ENCODE peak calls at places on chromosomes 11 and 22, in seven cellular contexts. Q is HCT116, K is upper lobe of left lung, C is SK-N-SH, J is GM12878, G is sigmoid colon, U is prostate gland. F is an unnamed sample.

GRCh38 chr11:77322926-77323590 is 21.6 kb upstream of the GDPD4 start:
- DNase-seq in J (no peak), U (no peak), K (no peak), Q (no peak), C (no peak), G (no peak), F (no peak)

GRCh38 chr22:44888491-44888941 is 121.3 kb downstream of the PHF21B start:
- DNase-seq in G (no peak), K (no peak), Q (no peak), J (no peak), C (no peak), U (no peak), F (no peak)

GRCh38 chr11:102914238-102915043 is 39.7 kb upstream of the MMP12 start:
- DNase-seq in J (no peak), K (no peak), C (peak), Q (peak), U (no peak), G (peak), F (peak)

GRCh38 chr11:15179167-15179566 is 64.4 kb downstream of the INSC start:
- DNase-seq in G (no peak), C (no peak), K (no peak), J (no peak), U (no peak), Q (no peak), F (no peak)

GRCh38 chr22:37242395-37242918 is 1.6 kb downstream of the RAC2 start:
- DNase-seq in U (no peak), G (peak), Q (no peak), J (peak), K (no peak), C (peak), F (no peak)

GRCh38 chr11:45501980-45502545 is 163.4 kb downstream of the CHST1 start:
- DNase-seq in U (no peak), C (no peak), K (no peak), J (no peak), Q (no peak), G (no peak), F (no peak)

GRCh38 chr22:42714768-42715430 is 5.8 kb downstream of the A4GALT start:
- DNase-seq in Q (no peak), G (no peak), J (no peak), C (no peak), U (no peak), K (no peak), F (no peak)

GRCh38 chr22:43854151-43854785 is 8.0 kb downstream of the SULT4A1 start:
- DNase-seq in U (no peak), C (no peak), J (no peak), K (no peak), Q (no peak), G (peak), F (no peak)

GRCh38 chr11:59954219-59954847 is 9.5 kb upstream of the OOSP4A start:
- DNase-seq in U (no peak), J (no peak), K (no peak), G (no peak), C (no peak), Q (no peak), F (no peak)

GRCh38 chr11:34179026-34179675 is 73.7 kb downstream of the NAT10 start:
- DNase-seq in K (no peak), G (no peak), U (no peak), J (no peak), C (no peak), Q (no peak), F (no peak)

GRCh38 chr11:4127357-4127756 is 32.8 kb downstream of the RRM1 start:
- DNase-seq in C (no peak), J (no peak), Q (no peak), G (no peak), U (no peak), K (no peak), F (no peak)

GRCh38 chr11:125982348-125982730 is 36.5 kb downstream of the VSIG10L2 start:
- DNase-seq in U (no peak), J (no peak), C (no peak), G (no peak), Q (no peak), K (no peak), F (no peak)

GRCh38 chr11:7637447-7638157 is 35.7 kb downstream of the CYB5R2 start:
- DNase-seq in U (no peak), K (no peak), J (no peak), G (peak), Q (no peak), C (no peak), F (no peak)

GRCh38 chr11:134623711-134624110 is 211.7 kb upstream of the B3GAT1 start:
- DNase-seq in J (no peak), U (no peak), G (no peak), K (no peak), Q (no peak), C (no peak), F (no peak)

GRCh38 chr22:44133901-44134511 is 46.7 kb upstream of the PARVG start:
- DNase-seq in K (no peak), G (peak), J (no peak), C (no peak), U (no peak), Q (no peak), F (no peak)

GRCh38 chr11:92266821-92267220 is 42.2 kb downstream of the FAT3 start:
- DNase-seq in J (no peak), K (no peak), Q (no peak), U (no peak), G (no peak), C (no peak), F (peak)

GRCh38 chr11:9150501-9150900 is 59.1 kb upstream of the SCUBE2 start:
- DNase-seq in J (no peak), U (no peak), G (no peak), Q (no peak), C (no peak), K (no peak), F (no peak)

GRCh38 chr11:131537196-131537595 is 166.8 kb downstream of the NTM start:
- DNase-seq in C (no peak), U (no peak), J (no peak), K (no peak), Q (no peak), G (no peak), F (no peak)

GRCh38 chr22:38132136-38132535 is 21.7 kb upstream of the BAIAP2L2 start:
- DNase-seq in U (no peak), K (no peak), C (no peak), G (no peak), J (no peak), Q (no peak), F (no peak)

GRCh38 chr22:27667121-27667843 is 134.3 kb downstream of the MN1 start:
- DNase-seq in G (no peak), U (no peak), C (no peak), J (no peak), Q (no peak), K (peak), F (no peak)

GRCh38 chr11:76664578-76665061 is 5.9 kb downstream of the LRRC32 start:
- DNase-seq in Q (no peak), J (no peak), G (peak), K (no peak), U (no peak), C (peak), F (no peak)

GRCh38 chr11:132858203-132858602 is 674.1 kb downstream of the OPCML start:
- DNase-seq in U (no peak), G (no peak), Q (no peak), K (no peak), C (no peak), J (no peak), F (no peak)

GRCh38 chr11:85137597-85137996 is 489.5 kb downstream of the DLG2 start:
- DNase-seq in U (peak), J (no peak), Q (no peak), C (no peak), K (no peak), G (no peak), F (no peak)

GRCh38 chr11:133595998-133596590 is 63.8 kb upstream of the OPCML start:
- DNase-seq in J (no peak), Q (no peak), U (no peak), K (peak), G (no peak), C (no peak), F (no peak)

GRCh38 chr11:33344611-33345010 is 87.4 kb downstream of the HIPK3 start:
- DNase-seq in G (no peak), K (no peak), Q (no peak), J (no peak), U (no peak), C (no peak), F (peak)

GRCh38 chr11:25992254-25992653 is 339.7 kb upstream of the ANO3 start:
- DNase-seq in Q (no peak), J (no peak), C (no peak), U (no peak), G (no peak), K (no peak), F (no peak)

GRCh38 chr11:2738551-2739431 is 39.0 kb upstream of the KCNQ1OT1 start:
- DNase-seq in U (no peak), J (no peak), Q (no peak), G (no peak), K (peak), C (no peak), F (no peak)
- TF ChIP-seq POLR2AphosphoS5 in U (no peak), J (no peak), Q (no peak), G (no peak), K (no peak), C (no peak), F (no peak)

GRCh38 chr22:28813772-28814518 is 13.6 kb upstream of the XBP1 start:
- DNase-seq in K (no peak), U (no peak), Q (no peak), C (no peak), G (peak), J (no peak), F (peak)
- TF ChIP-seq POLR2AphosphoS5 in K (peak), U (peak), Q (no peak), C (no peak), G (no peak), J (no peak), F (peak)

DNA sequence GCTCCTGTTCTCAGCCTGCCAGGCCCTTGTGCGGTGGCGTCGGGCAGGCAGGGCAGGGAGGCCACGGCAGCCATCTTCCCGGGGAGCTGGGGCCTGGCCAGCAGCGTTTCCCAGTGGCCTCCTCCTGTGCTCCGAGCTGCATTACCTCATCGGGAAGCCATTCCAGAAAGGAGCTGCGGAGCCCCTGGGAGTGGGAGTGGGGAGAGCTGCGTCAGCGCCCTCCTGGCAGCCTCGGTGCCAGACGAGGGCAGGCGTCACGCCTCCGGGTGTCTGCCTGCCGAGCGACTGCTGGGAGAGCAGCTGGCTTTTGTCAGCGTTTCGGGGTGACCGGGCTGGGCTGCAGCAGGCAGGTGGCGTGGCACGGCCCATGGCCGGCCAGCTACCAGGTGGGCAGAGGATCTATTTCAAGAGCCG is 30.9 kb upstream of the WNT7B start:
- DNase-seq in G (peak), J (no peak), Q (no peak), U (peak), K (peak), C (peak), F (no peak)
- TF ChIP-seq POLR2AphosphoS5 in G (peak), J (no peak), Q (no peak), U (peak), K (peak), C (no peak), F (no peak)

GRCh38 chr22:41697126-41697775 is 2.1 kb upstream of the MEI1 start:
- DNase-seq in K (peak), G (peak), J (peak), U (peak), C (peak), Q (peak), F (peak)
- TF ChIP-seq POLR2AphosphoS5 in K (no peak), G (no peak), J (no peak), U (peak), C (no peak), Q (no peak), F (peak)

DNA sequence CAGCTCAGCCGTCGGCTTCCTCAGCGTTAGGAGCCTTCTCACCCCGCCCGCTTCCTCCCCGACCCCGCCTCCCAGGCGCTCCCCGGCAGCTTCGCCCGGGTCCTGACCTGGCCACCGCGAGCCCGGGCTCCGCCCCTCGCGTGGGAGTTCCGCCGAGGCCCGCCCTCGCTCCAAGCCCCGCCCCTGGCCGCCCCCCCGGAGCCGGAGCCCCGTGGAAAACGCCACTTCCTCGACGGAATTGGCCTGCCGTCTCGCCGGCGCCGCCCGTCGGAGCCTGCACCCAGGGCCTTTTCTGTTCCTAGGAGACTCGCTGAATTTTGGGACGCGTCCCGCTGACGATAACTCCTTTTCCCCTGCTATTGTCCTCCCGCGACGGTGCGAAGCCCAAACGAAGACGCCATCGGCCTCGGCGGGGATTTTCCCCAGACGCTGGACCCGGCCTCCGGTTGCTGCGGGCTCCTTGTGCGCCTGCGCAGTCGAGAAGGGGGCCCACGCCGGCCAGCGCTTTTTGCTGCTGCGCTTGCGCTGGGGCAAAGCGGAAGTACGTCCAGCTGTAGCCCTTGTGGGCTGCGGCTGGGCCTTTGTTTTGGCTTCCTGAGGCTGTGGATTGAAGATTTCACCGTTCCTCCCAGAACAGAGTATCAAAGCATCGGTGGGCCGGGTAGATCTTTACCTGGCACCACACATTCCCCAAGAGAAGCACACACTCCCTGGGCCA is 10.0 kb downstream of the RELA start:
- DNase-seq in C (peak), G (peak), J (peak), Q (peak), U (peak), K (peak), F (peak)
- TF ChIP-seq POLR2AphosphoS5 in C (peak), G (peak), J (peak), Q (peak), U (peak), K (peak), F (peak)

GRCh38 chr22:24155597-24156145 is 25.6 kb upstream of the SUSD2 start:
- DNase-seq in C (peak), J (no peak), G (peak), U (peak), Q (no peak), K (peak), F (peak)
- TF ChIP-seq POLR2AphosphoS5 in C (peak), J (no peak), G (peak), U (peak), Q (no peak), K (no peak), F (no peak)

GRCh38 chr22:24697671-24698082 is 76.8 kb downstream of the PIWIL3 start:
- DNase-seq in J (no peak), Q (no peak), C (no peak), K (peak), G (no peak), U (peak), F (no peak)
- TF ChIP-seq POLR2AphosphoS5 in J (no peak), Q (no peak), C (no peak), K (no peak), G (peak), U (peak), F (no peak)

DNA sequence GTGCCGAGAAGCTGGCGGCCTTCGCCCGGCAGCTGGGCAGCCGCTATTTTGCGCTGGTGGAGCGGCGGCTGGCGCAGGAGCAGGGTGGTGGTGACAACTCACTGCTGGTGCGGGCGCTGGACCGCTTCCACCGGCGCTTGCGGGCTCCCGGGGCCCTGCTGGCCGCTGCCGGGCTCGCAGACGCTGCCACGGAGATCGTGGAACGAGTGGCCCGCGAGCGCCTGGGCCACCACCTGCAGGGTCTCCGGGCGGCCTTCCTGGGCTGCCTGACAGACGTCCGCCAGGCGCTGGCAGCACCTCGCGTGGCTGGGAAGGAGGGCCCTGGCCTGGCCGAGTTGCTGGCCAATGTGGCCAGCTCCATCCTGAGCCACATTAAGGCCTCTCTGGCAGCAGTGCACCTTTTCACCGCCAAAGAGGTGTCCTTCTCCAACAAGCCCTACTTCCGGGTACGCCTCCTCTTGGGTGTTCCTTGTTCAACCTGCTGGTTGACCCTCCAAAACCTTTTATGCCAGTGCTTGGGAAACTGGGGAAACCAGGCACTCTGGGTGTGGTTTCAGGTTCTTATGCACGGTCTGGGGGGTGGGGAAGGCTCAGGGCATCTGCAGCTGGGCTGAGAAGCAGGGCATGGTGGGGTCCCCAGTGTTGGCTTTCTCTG is 3.1 kb upstream of the TM7SF2 start:
- DNase-seq in Q (no peak), J (no peak), K (peak), C (no peak), U (no peak), G (no peak), F (no peak)
- TF ChIP-seq POLR2AphosphoS5 in Q (no peak), J (no peak), K (no peak), C (no peak), U (peak), G (no peak), F (no peak)

GRCh38 chr11:130161441-130161840 is 1.9 kb downstream of the ST14 start:
- DNase-seq in G (no peak), Q (no peak), C (no peak), J (no peak), U (no peak), K (no peak), F (no peak)

GRCh38 chr11:130162733-130163132 is 3.2 kb downstream of the ST14 start:
- DNase-seq in Q (no peak), K (no peak), G (no peak), J (no peak), C (no peak), U (no peak), F (no peak)

GRCh38 chr11:130164221-130164570 is 4.6 kb downstream of the ST14 start:
- DNase-seq in Q (no peak), U (no peak), K (no peak), C (no peak), G (no peak), J (no peak), F (no peak)

GRCh38 chr11:130165601-130166456 is 6.2 kb downstream of the ST14 start:
- DNase-seq in G (no peak), K (no peak), C (no peak), J (no peak), U (no peak), Q (no peak), F (no peak)

DNA sequence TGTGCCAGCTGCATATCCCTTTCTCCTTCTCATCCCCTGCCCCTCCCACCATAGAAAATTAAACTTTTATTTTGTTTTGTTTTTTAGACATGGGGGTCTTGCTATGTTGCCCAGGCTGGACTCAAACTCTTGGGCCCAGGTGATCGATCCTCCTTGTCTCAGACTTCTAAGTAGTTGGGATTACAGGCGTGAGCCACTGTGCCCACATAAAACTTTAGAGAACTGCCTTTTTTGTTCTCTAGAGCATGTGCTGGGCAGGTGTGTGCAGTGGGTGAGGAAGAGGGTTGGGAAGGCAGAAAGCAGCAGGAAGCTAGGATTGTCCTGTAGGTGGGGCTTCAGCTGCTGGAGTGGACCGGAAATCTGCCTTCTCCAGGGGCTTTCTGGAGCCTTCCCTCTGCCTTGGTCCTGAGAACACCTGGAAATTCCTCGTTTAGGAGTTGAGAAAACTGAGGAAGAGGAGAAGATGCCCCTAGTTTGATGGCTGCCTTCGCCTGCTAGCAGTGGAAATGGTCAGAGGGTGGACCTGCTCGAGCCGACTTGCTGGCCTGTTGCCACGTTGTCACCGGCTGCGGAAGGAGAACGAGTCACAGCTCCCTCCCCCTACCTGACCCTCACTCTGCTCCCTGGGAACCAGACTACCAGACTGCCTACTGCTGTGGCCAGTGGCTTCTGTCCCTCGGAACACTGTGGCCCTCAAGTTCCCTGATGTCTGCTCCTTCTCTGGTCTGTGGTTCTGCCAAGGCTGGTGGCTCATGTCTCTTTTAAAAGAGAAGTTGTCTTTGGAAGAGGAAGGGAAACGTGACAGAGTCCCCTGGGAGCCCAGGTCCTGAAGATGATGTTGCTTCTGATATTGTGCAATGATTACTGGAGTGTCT is 4.0 kb downstream of the ST14 start:
- DNase-seq in G (no peak), Q (no peak), C (no peak), U (no peak), J (no peak), K (no peak), F (peak)
- TF ChIP-seq POLR2AphosphoS5 in G (no peak), Q (no peak), C (no peak), U (no peak), J (no peak), K (no peak), F (peak)